ENCODE peak calls at places on chromosomes 4 and X, in five cellular contexts. E, F, N, L and G are unnamed samples.
A peak's percentile ranks its signal among the peaks of the same experiment; 100 is the strongest.

GRCh38 chrX:26762253-26762652 is 546.3 kb downstream of the MAGEB5 start:
- DNase-seq in E (no peak), F (no peak), N (no peak), L (no peak), G (no peak)

GRCh38 chr4:179145746-179146530 is 1703.7 kb upstream of the AGA start:
- DNase-seq in E (peak; percentile 11), F (no peak), N (no peak), L (no peak), G (no peak)

GRCh38 chrX:67787196-67787595 is 243.4 kb downstream of the AR start:
- DNase-seq in E (no peak), F (no peak), N (no peak), L (no peak), G (no peak)

GRCh38 chr4:96317924-96318323 is 478.0 kb downstream of the PDHA2 start:
- DNase-seq in E (no peak), F (no peak), N (no peak), L (no peak), G (no peak)

GRCh38 chrX:153530411-153531145 is 13.1 kb downstream of the ATP2B3 start:
- DNase-seq in E (no peak), F (no peak), N (no peak), L (no peak), G (no peak)

GRCh38 chr4:107252621-107253020 is 216.5 kb upstream of the DKK2 start:
- DNase-seq in E (no peak), F (no peak), N (no peak), L (no peak), G (no peak)

GRCh38 chr4:86939123-86939522 is 4.3 kb downstream of the AFF1 start:
- DNase-seq in E (no peak), F (no peak), N (no peak), L (no peak), G (no peak)

GRCh38 chr4:169346840-169347239 is 76.1 kb upstream of the SH3RF1 start:
- DNase-seq in E (no peak), F (no peak), N (no peak), L (no peak), G (no peak)

GRCh38 chr4:118992149-118992548 is 103.5 kb downstream of the SYNPO2 start:
- DNase-seq in E (no peak), F (no peak), N (no peak), L (no peak), G (no peak)

GRCh38 chrX:69501433-69501832 is 2.7 kb upstream of the NALF2 start:
- DNase-seq in E (no peak), F (peak; percentile 12), N (peak; percentile 6), L (peak; percentile 48), G (no peak)

GRCh38 chr4:88605744-88606143 is 13.5 kb downstream of the HERC3 start:
- DNase-seq in E (no peak), F (no peak), N (no peak), L (no peak), G (no peak)

GRCh38 chrX:66676413-66676812 is 37.5 kb upstream of the EDA2R start:
- DNase-seq in E (no peak), F (no peak), N (no peak), L (no peak), G (no peak)

GRCh38 chr4:143183513-143184216 is 1.1 kb upstream of the USP38 start:
- DNase-seq in E (no peak), F (no peak), N (peak; percentile 11), L (no peak), G (no peak)

GRCh38 chr4:53558981-53559620 is 32.2 kb downstream of the LNX1 start:
- DNase-seq in E (no peak), F (no peak), N (no peak), L (no peak), G (peak; percentile 31)

GRCh38 chr4:126766266-126766665 is 866.5 kb upstream of the INTU start:
- DNase-seq in E (peak; percentile 28), F (no peak), N (no peak), L (no peak), G (no peak)

GRCh38 chrX:118632862-118633261 is 94.5 kb upstream of the IL13RA1 start:
- DNase-seq in E (no peak), F (no peak), N (no peak), L (no peak), G (no peak)

GRCh38 chr4:141898336-141898735 is 262.0 kb downstream of the IL15 start:
- DNase-seq in E (peak; percentile 3), F (no peak), N (no peak), L (no peak), G (no peak)

GRCh38 chr4:81504685-81505598 is 33.2 kb upstream of the RASGEF1B start:
- DNase-seq in E (peak; percentile 13), F (peak; percentile 88), N (peak; percentile 4), L (no peak), G (no peak)

GRCh38 chrX:44568196-44568595 is 25.5 kb upstream of the FUNDC1 start:
- DNase-seq in E (no peak), F (no peak), N (no peak), L (no peak), G (no peak)

GRCh38 chr4:176376032-176376614 is 56.4 kb downstream of the SPCS3 start:
- DNase-seq in E (peak; percentile 63), F (peak; percentile 59), N (no peak), L (peak; percentile 19), G (peak; percentile 16)

GRCh38 chr4:8580321-8581093 is at the start of gene GPR78:
- DNase-seq in E (peak; percentile 44), F (no peak), N (peak; percentile 75), L (no peak), G (peak; percentile 39)

GRCh38 chr4:111400736-111401135 is 744.5 kb upstream of the FAM241A start:
- DNase-seq in E (peak; percentile 67), F (no peak), N (no peak), L (no peak), G (no peak)

DNA sequence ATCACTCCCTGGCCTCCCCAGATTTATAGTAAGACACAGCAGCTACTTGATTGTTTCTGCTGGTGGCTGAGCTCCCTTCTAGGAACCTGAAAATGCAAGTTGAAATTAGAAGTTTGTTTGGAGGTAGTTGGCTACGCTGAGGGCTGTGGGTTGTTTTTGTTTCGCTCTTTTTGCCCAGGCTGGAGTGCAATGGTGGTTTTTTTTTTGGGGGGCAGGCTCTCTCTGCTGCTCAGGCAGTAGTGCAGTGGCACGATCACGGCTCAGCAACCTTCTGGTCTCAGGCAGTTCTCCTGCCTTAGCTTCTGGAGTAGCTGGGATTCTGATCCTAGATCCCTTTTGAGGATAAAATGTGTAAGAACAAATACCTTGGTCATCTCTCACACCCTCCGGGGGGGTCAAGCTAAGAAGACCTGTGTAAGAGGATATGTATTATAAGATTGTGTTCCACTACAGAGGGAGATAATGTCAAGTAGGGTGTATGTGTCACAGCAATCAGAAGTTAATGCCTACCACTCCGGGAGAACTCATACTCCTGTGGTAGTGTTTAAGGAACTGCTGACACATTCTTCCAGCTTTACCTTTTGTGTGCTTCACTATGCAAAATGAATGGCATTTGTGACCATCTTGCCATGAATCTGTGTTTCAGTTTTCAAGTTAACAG is 9.7 kb downstream of the JADE1 start:
- DNase-seq in E (no peak), F (peak; percentile 72), N (peak; percentile 36), L (no peak), G (no peak)
- H3K27ac ChIP-seq in E (no peak overlapping the region), F (peak overlapping the region; percentile 67), N (peak overlapping the region; percentile 37), L (no peak overlapping the region), G (no peak overlapping the region)

DNA sequence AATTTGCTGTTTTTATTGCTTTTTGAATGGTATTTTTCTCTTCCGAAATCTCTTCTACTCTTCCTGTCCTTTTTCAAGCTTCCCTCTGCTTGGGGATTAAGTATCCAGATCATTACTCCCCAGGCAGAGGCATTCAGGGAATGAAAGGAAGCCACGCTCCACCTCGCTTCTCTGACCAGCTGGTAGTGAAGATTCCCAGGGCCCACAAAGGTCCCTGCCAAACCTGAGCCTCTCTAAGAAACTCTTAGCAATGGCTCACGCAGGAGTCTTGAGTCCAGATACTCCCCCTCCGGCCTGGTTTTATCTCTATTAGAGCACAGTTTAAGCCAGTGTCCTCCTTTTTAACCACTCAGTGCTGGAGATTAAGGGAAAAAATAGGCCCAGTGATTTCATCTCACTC is 51.4 kb upstream of the SOD3 start:
- DNase-seq in E (no peak), F (no peak), N (no peak), L (no peak), G (no peak)
- H3K27ac ChIP-seq in E (no peak overlapping the region), F (no peak overlapping the region), N (no peak overlapping the region), L (no peak overlapping the region), G (no peak overlapping the region)

GRCh38 chrX:47240619-47241018 is 7.8 kb downstream of the USP11 start:
- DNase-seq in E (no peak), F (no peak), N (no peak), L (no peak), G (no peak)

GRCh38 chrX:47239898-47240545 is 7.2 kb downstream of the USP11 start:
- DNase-seq in E (no peak), F (no peak), N (no peak), L (no peak), G (no peak)

GRCh38 chrX:47243351-47243750 is 10.5 kb downstream of the USP11 start:
- DNase-seq in E (no peak), F (no peak), N (no peak), L (no peak), G (no peak)

GRCh38 chrX:47241201-47242011 is 8.6 kb downstream of the USP11 start:
- DNase-seq in E (no peak), F (no peak), N (no peak), L (no peak), G (no peak)

DNA sequence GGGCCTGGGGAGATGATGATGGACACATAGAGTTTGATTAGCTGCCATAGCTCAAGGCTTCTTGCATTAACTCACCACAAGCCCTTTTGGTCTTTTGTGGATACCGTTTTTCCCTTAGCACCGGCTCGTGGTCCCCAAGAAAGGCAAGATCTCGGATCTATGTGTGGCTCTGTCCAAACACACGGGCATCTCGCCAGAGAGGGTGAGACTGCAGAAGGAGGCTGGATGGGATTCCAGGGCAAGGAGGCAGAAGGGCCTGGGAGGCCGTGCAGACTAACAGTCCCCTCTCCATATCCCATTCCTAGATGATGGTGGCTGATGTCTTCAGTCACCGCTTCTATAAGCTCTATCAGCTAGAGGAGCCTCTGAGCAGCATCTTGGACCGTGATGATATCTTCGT is 9.5 kb downstream of the USP11 start:
- DNase-seq in E (no peak), F (no peak), N (no peak), L (no peak), G (no peak)
- H3K27ac ChIP-seq in E (no peak overlapping the region), F (no peak overlapping the region), N (no peak overlapping the region), L (no peak overlapping the region), G (no peak overlapping the region)

GRCh38 chr4:151105454-151106032 is 6.1 kb downstream of the RPS3A start:
- DNase-seq in E (no peak), F (no peak), N (peak; percentile 25), L (no peak), G (no peak)

GRCh38 chr4:151107063-151107462 is 7.6 kb downstream of the RPS3A start:
- DNase-seq in E (no peak), F (no peak), N (no peak), L (no peak), G (no peak)

GRCh38 chr4:151100517-151100916 is 1.1 kb downstream of the RPS3A start:
- DNase-seq in E (no peak), F (no peak), N (no peak), L (no peak), G (no peak)

GRCh38 chr4:151103758-151104157 is 4.3 kb downstream of the RPS3A start:
- DNase-seq in E (no peak), F (no peak), N (no peak), L (no peak), G (no peak)

DNA sequence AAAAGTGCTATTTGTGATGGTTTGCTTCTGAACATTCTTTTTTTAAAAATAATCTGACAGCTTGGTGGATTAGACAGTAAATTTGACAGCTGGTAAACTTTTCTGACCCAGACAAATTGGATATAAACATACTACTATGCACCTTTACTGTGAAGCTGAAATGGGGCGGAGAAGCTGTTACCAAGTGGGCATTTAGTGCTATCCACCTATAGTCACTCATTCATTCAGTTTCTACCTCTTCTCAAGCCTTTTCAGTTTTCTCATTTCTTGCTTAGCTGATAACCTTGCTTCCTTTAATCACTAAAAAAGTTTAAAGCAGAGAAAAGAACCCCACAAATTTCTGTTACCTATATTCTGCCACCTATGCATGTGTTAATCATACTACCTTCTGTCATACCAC is 5.2 kb downstream of the RPS3A start:
- DNase-seq in E (no peak), F (no peak), N (no peak), L (no peak), G (no peak)
- H3K27ac ChIP-seq in E (no peak overlapping the region), F (no peak overlapping the region), N (no peak overlapping the region), L (no peak overlapping the region), G (no peak overlapping the region)